ENCODE peak calls at places on chromosomes 3 and 15, in seven cellular contexts. B is fibroblast of the aortic adventitia, E is epithelial cell of esophagus, M is fibroblast of mammary gland, W is MM.1S, F is left ventricle myocardium inferior, U is endothelial cell. D is an unnamed sample.

GRCh38 chr3:159711560-159712333 is 276.9 kb upstream of the IL12A start:
- DNase-seq in B (peak; percentile 94), E (peak; percentile 80), M (peak; percentile 97), W (no peak), F (peak; percentile 22), U (peak; percentile 31), D (no peak)

GRCh38 chr15:44038801-44039200 is 156.3 kb downstream of the FRMD5 start:
- DNase-seq in B (no peak), E (no peak), M (no peak), W (peak; percentile 41), F (no peak), U (no peak), D (peak; percentile 3)

GRCh38 chr3:138874555-138874898 is 39.8 kb upstream of the PIK3CB start:
- DNase-seq in B (no peak), E (no peak), M (no peak), W (no peak), F (no peak), U (no peak), D (no peak)

GRCh38 chr15:61849446-61849845 is 210.8 kb downstream of the VPS13C start:
- DNase-seq in B (no peak), E (no peak), M (no peak), W (no peak), F (no peak), U (no peak), D (no peak)

GRCh38 chr3:170848294-170848917 is 21.6 kb downstream of the RPL22L1 start:
- DNase-seq in B (peak; percentile 62), E (peak; percentile 34), M (peak; percentile 46), W (no peak), F (no peak), U (no peak), D (no peak)

GRCh38 chr15:65993226-65993625 is 123.9 kb downstream of the RAB11A start:
- DNase-seq in B (no peak), E (no peak), M (no peak), W (no peak), F (no peak), U (no peak), D (no peak)

GRCh38 chr3:131730581-131730980 is 227.8 kb upstream of the MRPL3 start:
- DNase-seq in B (peak; percentile 62), E (peak; percentile 2), M (peak; percentile 38), W (no peak), F (no peak), U (no peak), D (no peak)

GRCh38 chr3:194276768-194277546 is 74.2 kb downstream of the CPN2 start:
- DNase-seq in B (peak; percentile 71), E (no peak), M (peak; percentile 73), W (no peak), F (peak; percentile 56), U (no peak), D (no peak)

GRCh38 chr3:27677554-27677953 is 44.6 kb downstream of the EOMES start:
- DNase-seq in B (peak; percentile 100), E (peak; percentile 96), M (peak; percentile 99), W (no peak), F (no peak), U (no peak), D (no peak)

DNA sequence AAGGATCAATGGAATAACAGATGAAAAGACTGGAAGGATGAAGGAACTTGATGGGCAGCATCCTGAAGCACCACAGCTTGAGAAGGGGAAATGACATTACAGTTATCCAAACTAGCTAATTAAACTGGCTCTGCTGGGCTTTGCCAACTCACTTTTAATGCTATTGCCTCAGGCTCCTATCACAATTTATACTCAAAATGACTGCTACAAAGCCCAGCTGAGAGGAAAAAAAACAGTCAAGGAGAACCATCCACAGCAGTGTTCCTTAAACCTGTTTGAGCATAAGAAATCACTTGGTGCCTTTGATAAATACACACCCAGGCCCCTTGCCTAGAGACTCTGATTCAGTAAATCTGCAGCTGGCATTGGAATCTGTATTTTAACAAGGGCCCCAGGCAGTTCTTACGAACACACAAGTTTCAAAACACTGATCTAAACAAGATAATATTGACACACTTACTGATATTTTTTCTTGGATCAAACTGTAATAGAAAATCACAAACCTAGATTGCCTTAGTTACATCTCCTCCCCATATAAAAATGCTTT is 85.8 kb downstream of the MB21D2 start:
- DNase-seq in B (no peak), E (peak; percentile 45), M (no peak), W (no peak), F (no peak), U (no peak), D (no peak)
- TF ChIP-seq CTCF in B (no peak), E (no peak), M (no peak), W (no peak), F (no peak), U (no peak), D (no peak)

DNA sequence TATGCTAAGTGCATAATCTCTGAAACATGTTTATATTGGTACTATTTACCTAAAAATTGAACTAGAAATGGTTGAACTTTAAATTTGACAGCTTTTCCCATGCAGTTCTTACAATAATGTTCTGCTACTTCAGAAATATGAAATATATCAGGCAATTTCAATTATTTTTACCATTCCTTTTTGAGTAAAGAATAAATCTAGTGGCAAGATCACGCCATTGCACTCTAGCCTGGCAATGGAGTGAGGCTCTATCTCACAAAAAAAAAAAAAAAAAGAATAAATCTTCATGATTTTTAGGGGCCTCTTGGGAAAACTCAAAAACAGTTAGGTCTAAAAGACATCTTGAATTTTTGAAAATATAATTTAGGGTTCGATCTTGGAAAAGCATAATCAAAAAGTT is 10.6 kb upstream of the DNAAF4 start:
- DNase-seq in B (peak; percentile 4), E (no peak), M (no peak), W (no peak), F (no peak), U (no peak), D (no peak)
- TF ChIP-seq CTCF in B (peak; percentile 58), E (peak; percentile 31), M (peak; percentile 25), W (peak; percentile 8), F (no peak), U (peak; percentile 66), D (peak; percentile 55)

GRCh38 chr3:87788516-87788915 is 270.3 kb downstream of the CGGBP1 start:
- DNase-seq in B (no peak), E (no peak), M (no peak), W (no peak), F (no peak), U (no peak), D (no peak)

GRCh38 chr3:87793322-87793877 is 265.4 kb downstream of the CGGBP1 start:
- DNase-seq in B (no peak), E (no peak), M (no peak), W (no peak), F (no peak), U (no peak), D (no peak)

GRCh38 chr3:87792532-87793321 is 266.1 kb downstream of the CGGBP1 start:
- DNase-seq in B (no peak), E (peak; percentile 5), M (no peak), W (no peak), F (no peak), U (peak; percentile 42), D (peak; percentile 26)

GRCh38 chr3:87791248-87792027 is 267.4 kb downstream of the CGGBP1 start:
- DNase-seq in B (no peak), E (no peak), M (no peak), W (no peak), F (no peak), U (no peak), D (no peak)

GRCh38 chr3:87792193-87792531 is 266.6 kb downstream of the CGGBP1 start:
- DNase-seq in B (no peak), E (no peak), M (no peak), W (no peak), F (no peak), U (no peak), D (no peak)
- TF ChIP-seq CTCF in B (no peak), E (no peak), M (no peak), W (no peak), F (no peak), U (no peak), D (no peak)

GRCh38 chr15:68195336-68196112 is 9.6 kb downstream of the CALML4 start:
- DNase-seq in B (no peak), E (no peak), M (no peak), W (no peak), F (no peak), U (no peak), D (no peak)
- TF ChIP-seq CTCF in B (no peak), E (no peak), M (no peak), W (no peak), F (no peak), U (no peak), D (no peak)

D was measured in neural crest cell.